ENCODE peak calls at places on chromosomes 13 and 19, in ten cellular contexts. One of them, this sample, is unnamed.

GRCh38 chr19:14479985-14480694 is 5.0 kb upstream of the PTGER1 start:
- DNase-seq in GM18507: peak; percentile 69
- DNase-seq in body of pancreas: no peak
- DNase-seq in NCI-H1417: no peak
- DNase-seq in SK-N-SH: peak; percentile 95
- DNase-seq in astrocyte of the cerebellum: no peak
- DNase-seq in ureter: no peak
- DNase-seq in NCI-H1092: no peak
- DNase-seq in CD4-positive, alpha-beta T cell: peak; percentile 59
- DNase-seq in CD8-positive, alpha-beta memory T cell: peak; percentile 62
- DNase-seq in this sample: no peak

GRCh38 chr13:60328073-60328472 is 68.9 kb upstream of the TDRD3 start:
- DNase-seq in CD4-positive, alpha-beta T cell: no peak
- DNase-seq in NCI-H1092: no peak
- DNase-seq in CD8-positive, alpha-beta memory T cell: no peak
- DNase-seq in ureter: no peak
- DNase-seq in body of pancreas: no peak
- DNase-seq in GM18507: no peak
- DNase-seq in SK-N-SH: no peak
- DNase-seq in astrocyte of the cerebellum: no peak
- DNase-seq in NCI-H1417: no peak
- DNase-seq in this sample: no peak

GRCh38 chr13:114110091-114110829 is 22.2 kb downstream of the RASA3 start:
- DNase-seq in NCI-H1417: peak; percentile 28
- DNase-seq in GM18507: no peak
- DNase-seq in body of pancreas: peak; percentile 55
- DNase-seq in CD8-positive, alpha-beta memory T cell: peak; percentile 85
- DNase-seq in NCI-H1092: peak; percentile 14
- DNase-seq in ureter: no peak
- DNase-seq in SK-N-SH: peak; percentile 66
- DNase-seq in CD4-positive, alpha-beta T cell: peak; percentile 74
- DNase-seq in astrocyte of the cerebellum: no peak
- DNase-seq in this sample: no peak

GRCh38 chr19:19571387-19571786 is 33.3 kb downstream of the CILP2 start:
- DNase-seq in CD4-positive, alpha-beta T cell: no peak
- DNase-seq in CD8-positive, alpha-beta memory T cell: no peak
- DNase-seq in NCI-H1092: no peak
- DNase-seq in body of pancreas: no peak
- DNase-seq in NCI-H1417: no peak
- DNase-seq in astrocyte of the cerebellum: no peak
- DNase-seq in GM18507: no peak
- DNase-seq in SK-N-SH: peak; percentile 10
- DNase-seq in ureter: no peak
- DNase-seq in this sample: no peak

GRCh38 chr13:49635599-49636433 is 7.5 kb downstream of the ARL11 start:
- DNase-seq in NCI-H1417: peak; percentile 48
- DNase-seq in CD4-positive, alpha-beta T cell: peak; percentile 7
- DNase-seq in ureter: no peak
- DNase-seq in GM18507: no peak
- DNase-seq in CD8-positive, alpha-beta memory T cell: peak; percentile 75
- DNase-seq in astrocyte of the cerebellum: no peak
- DNase-seq in SK-N-SH: no peak
- DNase-seq in NCI-H1092: no peak
- DNase-seq in body of pancreas: peak; percentile 50
- DNase-seq in this sample: no peak

GRCh38 chr13:93060144-93060543 is 166.5 kb upstream of the GPC6 start:
- DNase-seq in CD8-positive, alpha-beta memory T cell: no peak
- DNase-seq in GM18507: no peak
- DNase-seq in astrocyte of the cerebellum: no peak
- DNase-seq in body of pancreas: no peak
- DNase-seq in CD4-positive, alpha-beta T cell: no peak
- DNase-seq in NCI-H1092: no peak
- DNase-seq in ureter: no peak
- DNase-seq in SK-N-SH: no peak
- DNase-seq in NCI-H1417: no peak
- DNase-seq in this sample: no peak

GRCh38 chr19:10936661-10937084 is 8.1 kb downstream of the TIMM29 start:
- DNase-seq in GM18507: no peak
- DNase-seq in SK-N-SH: peak; percentile 83
- DNase-seq in astrocyte of the cerebellum: peak; percentile 72
- DNase-seq in ureter: no peak
- DNase-seq in NCI-H1417: peak; percentile 77
- DNase-seq in CD8-positive, alpha-beta memory T cell: peak; percentile 63
- DNase-seq in body of pancreas: peak; percentile 77
- DNase-seq in NCI-H1092: peak; percentile 73
- DNase-seq in CD4-positive, alpha-beta T cell: no peak
- DNase-seq in this sample: no peak

GRCh38 chr19:6735181-6735891 is 2.0 kb downstream of the GPR108 start:
- DNase-seq in astrocyte of the cerebellum: no peak
- DNase-seq in NCI-H1417: no peak
- DNase-seq in CD8-positive, alpha-beta memory T cell: no peak
- DNase-seq in ureter: peak; percentile 46
- DNase-seq in SK-N-SH: peak; percentile 18
- DNase-seq in body of pancreas: no peak
- DNase-seq in CD4-positive, alpha-beta T cell: no peak
- DNase-seq in NCI-H1092: no peak
- DNase-seq in GM18507: no peak
- DNase-seq in this sample: no peak

GRCh38 chr19:54473071-54473941 is at the start of gene CDC42EP5:
- DNase-seq in CD4-positive, alpha-beta T cell: no peak
- DNase-seq in SK-N-SH: peak; percentile 60
- DNase-seq in CD8-positive, alpha-beta memory T cell: no peak
- DNase-seq in NCI-H1417: no peak
- DNase-seq in astrocyte of the cerebellum: no peak
- DNase-seq in ureter: peak; percentile 85
- DNase-seq in GM18507: no peak
- DNase-seq in body of pancreas: peak; percentile 60
- DNase-seq in NCI-H1092: no peak
- DNase-seq in this sample: no peak

This sample was measured in coronary artery.